ENCODE peak calls at places on chromosomes 6 and 20, in nine cellular contexts. One of them, this sample, is unnamed.

GRCh38 chr20:63005240-63005861 is 1.4 kb downstream of the BHLHE23 start:
- DNase-seq in GM03348: no peak
- DNase-seq in fibroblast of pulmonary artery: no peak
- DNase-seq in Right ventricle myocardium superior: no peak
- DNase-seq in GOT3: no peak
- DNase-seq in hippocampal formation: no peak
- DNase-seq in activated naive CD8-positive, alpha-beta T cell treated with anti-CD3 and anti-CD28 coated beads, Interleukin-2, amount 50 U/mL, for 24 hours: no peak
- DNase-seq in sigmoid colon: no peak
- DNase-seq in mucosa of gallbladder: no peak
- DNase-seq in this sample: no peak

GRCh38 chr20:48875233-48875913 is 46.1 kb upstream of the ARFGEF2 start:
- DNase-seq in Right ventricle myocardium superior: no peak
- DNase-seq in GM03348: no peak
- DNase-seq in hippocampal formation: no peak
- DNase-seq in fibroblast of pulmonary artery: no peak
- DNase-seq in sigmoid colon: no peak
- DNase-seq in activated naive CD8-positive, alpha-beta T cell treated with anti-CD3 and anti-CD28 coated beads, Interleukin-2, amount 50 U/mL, for 24 hours: no peak
- DNase-seq in mucosa of gallbladder: no peak
- DNase-seq in GOT3: no peak
- DNase-seq in this sample: no peak

GRCh38 chr20:4666001-4666470 is 55.7 kb upstream of the PRND start:
- DNase-seq in Right ventricle myocardium superior: no peak
- DNase-seq in GOT3: no peak
- DNase-seq in activated naive CD8-positive, alpha-beta T cell treated with anti-CD3 and anti-CD28 coated beads, Interleukin-2, amount 50 U/mL, for 24 hours: peak; percentile 55
- DNase-seq in fibroblast of pulmonary artery: peak; percentile 51
- DNase-seq in sigmoid colon: no peak
- DNase-seq in mucosa of gallbladder: no peak
- DNase-seq in hippocampal formation: no peak
- DNase-seq in GM03348: peak; percentile 25
- DNase-seq in this sample: no peak

GRCh38 chr20:11982289-11982957 is 64.7 kb downstream of the BTBD3 start:
- DNase-seq in sigmoid colon: no peak
- DNase-seq in activated naive CD8-positive, alpha-beta T cell treated with anti-CD3 and anti-CD28 coated beads, Interleukin-2, amount 50 U/mL, for 24 hours: no peak
- DNase-seq in Right ventricle myocardium superior: no peak
- DNase-seq in mucosa of gallbladder: peak; percentile 71
- DNase-seq in hippocampal formation: no peak
- DNase-seq in fibroblast of pulmonary artery: no peak
- DNase-seq in GM03348: no peak
- DNase-seq in GOT3: no peak
- DNase-seq in this sample: no peak

GRCh38 chr6:125858427-125859320 is 67.9 kb downstream of the NCOA7 start:
- DNase-seq in activated naive CD8-positive, alpha-beta T cell treated with anti-CD3 and anti-CD28 coated beads, Interleukin-2, amount 50 U/mL, for 24 hours: peak; percentile 11
- DNase-seq in GOT3: no peak
- DNase-seq in mucosa of gallbladder: peak; percentile 56
- DNase-seq in fibroblast of pulmonary artery: peak; percentile 75
- DNase-seq in Right ventricle myocardium superior: no peak
- DNase-seq in sigmoid colon: peak; percentile 67
- DNase-seq in GM03348: peak; percentile 82
- DNase-seq in hippocampal formation: peak; percentile 47
- DNase-seq in this sample: no peak

GRCh38 chr6:31197559-31198305 is 27.2 kb upstream of the POU5F1 start:
- DNase-seq in GOT3: peak; percentile 62
- DNase-seq in fibroblast of pulmonary artery: peak; percentile 69
- DNase-seq in sigmoid colon: peak; percentile 95
- DNase-seq in hippocampal formation: peak; percentile 81
- DNase-seq in GM03348: peak; percentile 81
- DNase-seq in mucosa of gallbladder: peak; percentile 94
- DNase-seq in activated naive CD8-positive, alpha-beta T cell treated with anti-CD3 and anti-CD28 coated beads, Interleukin-2, amount 50 U/mL, for 24 hours: peak; percentile 91
- DNase-seq in Right ventricle myocardium superior: peak; percentile 96
- DNase-seq in this sample: peak; percentile 88

GRCh38 chr20:53824779-53825178 is 231.1 kb upstream of the ZNF217 start:
- DNase-seq in mucosa of gallbladder: no peak
- DNase-seq in sigmoid colon: no peak
- DNase-seq in GOT3: no peak
- DNase-seq in fibroblast of pulmonary artery: no peak
- DNase-seq in hippocampal formation: no peak
- DNase-seq in GM03348: no peak
- DNase-seq in Right ventricle myocardium superior: no peak
- DNase-seq in activated naive CD8-positive, alpha-beta T cell treated with anti-CD3 and anti-CD28 coated beads, Interleukin-2, amount 50 U/mL, for 24 hours: no peak
- DNase-seq in this sample: no peak

GRCh38 chr6:30258204-30258603 is 45.0 kb upstream of the TRIM26 start:
- DNase-seq in sigmoid colon: no peak
- DNase-seq in GM03348: no peak
- DNase-seq in Right ventricle myocardium superior: no peak
- DNase-seq in mucosa of gallbladder: no peak
- DNase-seq in fibroblast of pulmonary artery: no peak
- DNase-seq in GOT3: no peak
- DNase-seq in hippocampal formation: no peak
- DNase-seq in activated naive CD8-positive, alpha-beta T cell treated with anti-CD3 and anti-CD28 coated beads, Interleukin-2, amount 50 U/mL, for 24 hours: peak; percentile 30
- DNase-seq in this sample: no peak

GRCh38 chr20:44073011-44073674 is 113.8 kb downstream of the JPH2 start:
- DNase-seq in fibroblast of pulmonary artery: no peak
- DNase-seq in GOT3: no peak
- DNase-seq in hippocampal formation: no peak
- DNase-seq in GM03348: no peak
- DNase-seq in mucosa of gallbladder: no peak
- DNase-seq in sigmoid colon: no peak
- DNase-seq in Right ventricle myocardium superior: no peak
- DNase-seq in activated naive CD8-positive, alpha-beta T cell treated with anti-CD3 and anti-CD28 coated beads, Interleukin-2, amount 50 U/mL, for 24 hours: no peak
- DNase-seq in this sample: no peak

GRCh38 chr6:142960098-142960497 is 15.1 kb upstream of the HIVEP2 start:
- DNase-seq in activated naive CD8-positive, alpha-beta T cell treated with anti-CD3 and anti-CD28 coated beads, Interleukin-2, amount 50 U/mL, for 24 hours: no peak
- DNase-seq in Right ventricle myocardium superior: no peak
- DNase-seq in sigmoid colon: no peak
- DNase-seq in GOT3: no peak
- DNase-seq in mucosa of gallbladder: no peak
- DNase-seq in GM03348: no peak
- DNase-seq in hippocampal formation: no peak
- DNase-seq in fibroblast of pulmonary artery: peak; percentile 51
- DNase-seq in this sample: no peak

GRCh38 chr6:157317129-157317814 is 6.0 kb downstream of the TMEM242 start:
- DNase-seq in fibroblast of pulmonary artery: peak; percentile 93
- DNase-seq in sigmoid colon: peak; percentile 90
- DNase-seq in hippocampal formation: no peak
- DNase-seq in GM03348: peak; percentile 87
- DNase-seq in activated naive CD8-positive, alpha-beta T cell treated with anti-CD3 and anti-CD28 coated beads, Interleukin-2, amount 50 U/mL, for 24 hours: no peak
- DNase-seq in GOT3: no peak
- DNase-seq in Right ventricle myocardium superior: peak; percentile 71
- DNase-seq in mucosa of gallbladder: peak; percentile 88
- DNase-seq in this sample: peak; percentile 38

GRCh38 chr20:41360831-41361756 is 5.5 kb downstream of the EMILIN3 start:
- DNase-seq in fibroblast of pulmonary artery: no peak
- DNase-seq in hippocampal formation: no peak
- DNase-seq in GM03348: no peak
- DNase-seq in GOT3: no peak
- DNase-seq in Right ventricle myocardium superior: no peak
- DNase-seq in sigmoid colon: no peak
- DNase-seq in activated naive CD8-positive, alpha-beta T cell treated with anti-CD3 and anti-CD28 coated beads, Interleukin-2, amount 50 U/mL, for 24 hours: no peak
- DNase-seq in mucosa of gallbladder: no peak
- DNase-seq in this sample: no peak

GRCh38 chr6:38273325-38273724 is 366.4 kb downstream of the BTBD9 start:
- DNase-seq in GOT3: no peak
- DNase-seq in mucosa of gallbladder: no peak
- DNase-seq in Right ventricle myocardium superior: no peak
- DNase-seq in GM03348: peak; percentile 71
- DNase-seq in sigmoid colon: no peak
- DNase-seq in fibroblast of pulmonary artery: peak; percentile 51
- DNase-seq in activated naive CD8-positive, alpha-beta T cell treated with anti-CD3 and anti-CD28 coated beads, Interleukin-2, amount 50 U/mL, for 24 hours: no peak
- DNase-seq in hippocampal formation: no peak
- DNase-seq in this sample: no peak

GRCh38 chr6:166955121-166955864 is 1.1 kb downstream of the RNASET2 start:
- DNase-seq in hippocampal formation: no peak
- DNase-seq in sigmoid colon: peak; percentile 73
- DNase-seq in Right ventricle myocardium superior: peak; percentile 76
- DNase-seq in fibroblast of pulmonary artery: no peak
- DNase-seq in mucosa of gallbladder: no peak
- DNase-seq in GOT3: no peak
- DNase-seq in GM03348: peak; percentile 22
- DNase-seq in activated naive CD8-positive, alpha-beta T cell treated with anti-CD3 and anti-CD28 coated beads, Interleukin-2, amount 50 U/mL, for 24 hours: peak; percentile 26
- DNase-seq in this sample: peak; percentile 24

GRCh38 chr20:59518881-59519706 is 85.2 kb upstream of the PHACTR3 start:
- DNase-seq in activated naive CD8-positive, alpha-beta T cell treated with anti-CD3 and anti-CD28 coated beads, Interleukin-2, amount 50 U/mL, for 24 hours: peak; percentile 6
- DNase-seq in GM03348: peak; percentile 82
- DNase-seq in Right ventricle myocardium superior: no peak
- DNase-seq in hippocampal formation: no peak
- DNase-seq in fibroblast of pulmonary artery: peak; percentile 61
- DNase-seq in sigmoid colon: no peak
- DNase-seq in GOT3: no peak
- DNase-seq in mucosa of gallbladder: peak; percentile 25
- DNase-seq in this sample: no peak

GRCh38 chr6:91167846-91168245 is 581.0 kb upstream of the MAP3K7 start:
- DNase-seq in GM03348: no peak
- DNase-seq in sigmoid colon: no peak
- DNase-seq in hippocampal formation: no peak
- DNase-seq in Right ventricle myocardium superior: no peak
- DNase-seq in activated naive CD8-positive, alpha-beta T cell treated with anti-CD3 and anti-CD28 coated beads, Interleukin-2, amount 50 U/mL, for 24 hours: no peak
- DNase-seq in mucosa of gallbladder: no peak
- DNase-seq in fibroblast of pulmonary artery: no peak
- DNase-seq in GOT3: no peak
- DNase-seq in this sample: no peak

GRCh38 chr20:1014471-1014870 is 12.4 kb upstream of the RSPO4 start:
- DNase-seq in Right ventricle myocardium superior: no peak
- DNase-seq in mucosa of gallbladder: no peak
- DNase-seq in fibroblast of pulmonary artery: no peak
- DNase-seq in activated naive CD8-positive, alpha-beta T cell treated with anti-CD3 and anti-CD28 coated beads, Interleukin-2, amount 50 U/mL, for 24 hours: no peak
- DNase-seq in sigmoid colon: no peak
- DNase-seq in hippocampal formation: no peak
- DNase-seq in GOT3: no peak
- DNase-seq in GM03348: no peak
- DNase-seq in this sample: no peak

GRCh38 chr20:4052554-4052953 is 37.2 kb upstream of the RNF24 start:
- DNase-seq in hippocampal formation: no peak
- DNase-seq in Right ventricle myocardium superior: no peak
- DNase-seq in GM03348: no peak
- DNase-seq in fibroblast of pulmonary artery: no peak
- DNase-seq in GOT3: no peak
- DNase-seq in sigmoid colon: no peak
- DNase-seq in activated naive CD8-positive, alpha-beta T cell treated with anti-CD3 and anti-CD28 coated beads, Interleukin-2, amount 50 U/mL, for 24 hours: no peak
- DNase-seq in mucosa of gallbladder: no peak
- DNase-seq in this sample: no peak

GRCh38 chr6:152167639-152168603 is 360.4 kb downstream of the ESR1 start:
- DNase-seq in sigmoid colon: no peak
- DNase-seq in Right ventricle myocardium superior: no peak
- DNase-seq in fibroblast of pulmonary artery: no peak
- DNase-seq in hippocampal formation: no peak
- DNase-seq in activated naive CD8-positive, alpha-beta T cell treated with anti-CD3 and anti-CD28 coated beads, Interleukin-2, amount 50 U/mL, for 24 hours: no peak
- DNase-seq in mucosa of gallbladder: no peak
- DNase-seq in GOT3: no peak
- DNase-seq in GM03348: no peak
- DNase-seq in this sample: no peak

GRCh38 chr6:674406-674805 is 17.5 kb upstream of the HUS1B start:
- DNase-seq in fibroblast of pulmonary artery: no peak
- DNase-seq in GM03348: no peak
- DNase-seq in mucosa of gallbladder: no peak
- DNase-seq in activated naive CD8-positive, alpha-beta T cell treated with anti-CD3 and anti-CD28 coated beads, Interleukin-2, amount 50 U/mL, for 24 hours: no peak
- DNase-seq in GOT3: no peak
- DNase-seq in hippocampal formation: no peak
- DNase-seq in Right ventricle myocardium superior: no peak
- DNase-seq in sigmoid colon: no peak
- DNase-seq in this sample: no peak

GRCh38 chr20:48828734-48829460 is 1.1 kb upstream of the PREX1 start:
- DNase-seq in hippocampal formation: no peak
- DNase-seq in mucosa of gallbladder: no peak
- DNase-seq in fibroblast of pulmonary artery: no peak
- DNase-seq in sigmoid colon: no peak
- DNase-seq in activated naive CD8-positive, alpha-beta T cell treated with anti-CD3 and anti-CD28 coated beads, Interleukin-2, amount 50 U/mL, for 24 hours: no peak
- DNase-seq in GM03348: no peak
- DNase-seq in Right ventricle myocardium superior: no peak
- DNase-seq in GOT3: no peak
- DNase-seq in this sample: no peak

GRCh38 chr6:41027799-41028617 is 11.0 kb downstream of the UNC5CL start:
- DNase-seq in fibroblast of pulmonary artery: peak; percentile 66
- DNase-seq in sigmoid colon: peak; percentile 89
- DNase-seq in hippocampal formation: peak; percentile 74
- DNase-seq in GM03348: peak; percentile 94
- DNase-seq in GOT3: peak; percentile 47
- DNase-seq in activated naive CD8-positive, alpha-beta T cell treated with anti-CD3 and anti-CD28 coated beads, Interleukin-2, amount 50 U/mL, for 24 hours: peak; percentile 87
- DNase-seq in mucosa of gallbladder: peak; percentile 84
- DNase-seq in Right ventricle myocardium superior: peak; percentile 94
- DNase-seq in this sample: peak; percentile 81

GRCh38 chr6:101391772-101392560 is 1.5 kb upstream of the GRIK2 start:
- DNase-seq in activated naive CD8-positive, alpha-beta T cell treated with anti-CD3 and anti-CD28 coated beads, Interleukin-2, amount 50 U/mL, for 24 hours: no peak
- DNase-seq in sigmoid colon: no peak
- DNase-seq in mucosa of gallbladder: no peak
- DNase-seq in GOT3: no peak
- DNase-seq in GM03348: no peak
- DNase-seq in Right ventricle myocardium superior: no peak
- DNase-seq in fibroblast of pulmonary artery: no peak
- DNase-seq in hippocampal formation: no peak
- DNase-seq in this sample: no peak

GRCh38 chr20:57598491-57598890 is 21.7 kb downstream of the ZBP1 start:
- DNase-seq in GM03348: no peak
- DNase-seq in activated naive CD8-positive, alpha-beta T cell treated with anti-CD3 and anti-CD28 coated beads, Interleukin-2, amount 50 U/mL, for 24 hours: no peak
- DNase-seq in Right ventricle myocardium superior: no peak
- DNase-seq in mucosa of gallbladder: no peak
- DNase-seq in hippocampal formation: no peak
- DNase-seq in GOT3: no peak
- DNase-seq in fibroblast of pulmonary artery: no peak
- DNase-seq in sigmoid colon: no peak
- DNase-seq in this sample: no peak

GRCh38 chr6:36039113-36039512 is 11.5 kb downstream of the MAPK14 start:
- DNase-seq in hippocampal formation: no peak
- DNase-seq in GM03348: no peak
- DNase-seq in sigmoid colon: no peak
- DNase-seq in activated naive CD8-positive, alpha-beta T cell treated with anti-CD3 and anti-CD28 coated beads, Interleukin-2, amount 50 U/mL, for 24 hours: no peak
- DNase-seq in mucosa of gallbladder: no peak
- DNase-seq in Right ventricle myocardium superior: no peak
- DNase-seq in GOT3: no peak
- DNase-seq in fibroblast of pulmonary artery: no peak
- DNase-seq in this sample: no peak

GRCh38 chr6:149138699-149139294 is 178.7 kb upstream of the TAB2 start:
- DNase-seq in Right ventricle myocardium superior: no peak
- DNase-seq in mucosa of gallbladder: no peak
- DNase-seq in hippocampal formation: no peak
- DNase-seq in sigmoid colon: no peak
- DNase-seq in fibroblast of pulmonary artery: no peak
- DNase-seq in activated naive CD8-positive, alpha-beta T cell treated with anti-CD3 and anti-CD28 coated beads, Interleukin-2, amount 50 U/mL, for 24 hours: no peak
- DNase-seq in GOT3: no peak
- DNase-seq in GM03348: no peak
- DNase-seq in this sample: no peak

GRCh38 chr6:44270526-44271405 is 516 bp downstream of the TMEM151B start:
- DNase-seq in hippocampal formation: no peak
- DNase-seq in Right ventricle myocardium superior: no peak
- DNase-seq in activated naive CD8-positive, alpha-beta T cell treated with anti-CD3 and anti-CD28 coated beads, Interleukin-2, amount 50 U/mL, for 24 hours: no peak
- DNase-seq in mucosa of gallbladder: no peak
- DNase-seq in fibroblast of pulmonary artery: no peak
- DNase-seq in GM03348: peak; percentile 42
- DNase-seq in sigmoid colon: no peak
- DNase-seq in GOT3: no peak
- DNase-seq in this sample: no peak

GRCh38 chr6:107646176-107646575 is 156.3 kb downstream of the SOBP start:
- DNase-seq in GM03348: peak; percentile 53
- DNase-seq in fibroblast of pulmonary artery: peak; percentile 66
- DNase-seq in activated naive CD8-positive, alpha-beta T cell treated with anti-CD3 and anti-CD28 coated beads, Interleukin-2, amount 50 U/mL, for 24 hours: no peak
- DNase-seq in Right ventricle myocardium superior: peak; percentile 75
- DNase-seq in hippocampal formation: no peak
- DNase-seq in sigmoid colon: no peak
- DNase-seq in GOT3: no peak
- DNase-seq in mucosa of gallbladder: no peak
- DNase-seq in this sample: peak; percentile 52

GRCh38 chr6:112243861-112244415 is 10.4 kb downstream of the LAMA4 start:
- DNase-seq in hippocampal formation: no peak
- DNase-seq in sigmoid colon: no peak
- DNase-seq in activated naive CD8-positive, alpha-beta T cell treated with anti-CD3 and anti-CD28 coated beads, Interleukin-2, amount 50 U/mL, for 24 hours: no peak
- DNase-seq in mucosa of gallbladder: no peak
- DNase-seq in GM03348: no peak
- DNase-seq in Right ventricle myocardium superior: no peak
- DNase-seq in fibroblast of pulmonary artery: no peak
- DNase-seq in GOT3: no peak
- DNase-seq in this sample: no peak

GRCh38 chr6:16698988-16699868 is 62.0 kb downstream of the ATXN1 start:
- DNase-seq in GM03348: no peak
- DNase-seq in hippocampal formation: no peak
- DNase-seq in GOT3: no peak
- DNase-seq in sigmoid colon: no peak
- DNase-seq in activated naive CD8-positive, alpha-beta T cell treated with anti-CD3 and anti-CD28 coated beads, Interleukin-2, amount 50 U/mL, for 24 hours: no peak
- DNase-seq in fibroblast of pulmonary artery: peak; percentile 41
- DNase-seq in mucosa of gallbladder: no peak
- DNase-seq in Right ventricle myocardium superior: no peak
- DNase-seq in this sample: no peak

GRCh38 chr6:152954443-152954842 is 28.4 kb downstream of the FBXO5 start:
- DNase-seq in GM03348: no peak
- DNase-seq in activated naive CD8-positive, alpha-beta T cell treated with anti-CD3 and anti-CD28 coated beads, Interleukin-2, amount 50 U/mL, for 24 hours: no peak
- DNase-seq in sigmoid colon: no peak
- DNase-seq in Right ventricle myocardium superior: no peak
- DNase-seq in GOT3: no peak
- DNase-seq in mucosa of gallbladder: no peak
- DNase-seq in fibroblast of pulmonary artery: no peak
- DNase-seq in hippocampal formation: no peak
- DNase-seq in this sample: no peak